ENCODE peak calls at places on chromosomes 13 and 19, in ten cellular contexts. Y, C, U, W, H, G, O, F, V and J are unnamed samples.

GRCh38 chr13:74868044-74868443 is 613.9 kb downstream of the TBC1D4 start:
- DNase-seq in C (peak; percentile 83), F (no peak), Y (no peak), G (no peak), O (no peak), V (no peak), W (no peak), U (no peak), H (no peak), J (no peak)

GRCh38 chr19:32543107-32543900 is 37.7 kb upstream of the PDCD5 start:
- DNase-seq in C (peak; percentile 2), O (no peak), H (peak; percentile 83), Y (no peak), V (no peak), F (no peak), W (peak; percentile 90), G (no peak), U (no peak), J (no peak)

GRCh38 chr13:31174018-31174417 is 12.3 kb upstream of the HSPH1 start:
- DNase-seq in H (no peak), W (no peak), C (no peak), G (no peak), O (no peak), Y (no peak), F (no peak), V (no peak), U (no peak), J (no peak)

GRCh38 chr19:31678421-31678820 is 329.2 kb upstream of the TSHZ3 start:
- DNase-seq in V (no peak), H (peak; percentile 12), W (no peak), G (no peak), O (no peak), Y (no peak), C (no peak), F (no peak), U (no peak), J (no peak)

GRCh38 chr19:17755977-17756670 is 4.8 kb downstream of the FCHO1 start:
- DNase-seq in G (peak; percentile 44), H (peak; percentile 57), Y (peak; percentile 78), F (no peak), C (no peak), W (no peak), O (no peak), U (peak; percentile 71), V (no peak), J (peak; percentile 45)

GRCh38 chr13:114120486-114121430 is 11.7 kb downstream of the RASA3 start:
- DNase-seq in H (no peak), C (no peak), U (no peak), F (no peak), O (no peak), V (no peak), Y (no peak), W (no peak), G (no peak), J (no peak)

GRCh38 chr19:50379602-50380001 is 3.3 kb downstream of the NR1H2 start:
- DNase-seq in G (no peak), Y (no peak), U (no peak), O (no peak), V (no peak), F (no peak), W (no peak), H (no peak), C (no peak), J (no peak)

GRCh38 chr19:33728141-33728540 is 68.5 kb upstream of the KCTD15 start:
- DNase-seq in U (no peak), Y (no peak), C (no peak), O (no peak), V (no peak), F (no peak), H (no peak), G (no peak), W (no peak), J (no peak)

GRCh38 chr13:42702726-42703125 is 78.7 kb upstream of the FAM216B start:
- DNase-seq in Y (no peak), V (no peak), W (no peak), C (no peak), G (no peak), O (no peak), F (peak; percentile 23), H (no peak), U (no peak), J (no peak)

GRCh38 chr13:105928048-105928447 is 607.4 kb downstream of the EFNB2 start:
- DNase-seq in O (no peak), F (no peak), V (no peak), C (no peak), W (no peak), G (no peak), Y (no peak), H (no peak), U (no peak), J (no peak)

GRCh38 chr19:36775768-36776167 is 3.2 kb upstream of the ZNF850 start:
- DNase-seq in U (no peak), H (no peak), W (peak; percentile 9), G (no peak), Y (no peak), F (peak; percentile 63), V (no peak), C (no peak), O (no peak), J (peak; percentile 60)

GRCh38 chr13:21799671-21800070 is 128.8 kb downstream of the FGF9 start:
- DNase-seq in G (no peak), Y (no peak), H (no peak), U (no peak), F (no peak), W (no peak), C (no peak), V (no peak), O (no peak), J (no peak)

GRCh38 chr19:51119089-51119488 is 5.6 kb upstream of the SIGLEC9 start:
- DNase-seq in W (no peak), U (no peak), Y (no peak), O (no peak), C (peak; percentile 15), H (peak; percentile 55), V (no peak), F (no peak), G (no peak), J (no peak)

GRCh38 chr13:100508996-100509395 is 79.6 kb downstream of the GGACT start:
- DNase-seq in Y (no peak), H (no peak), G (no peak), W (no peak), F (no peak), V (peak; percentile 80), O (no peak), U (no peak), C (no peak), J (no peak)

GRCh38 chr19:19342086-19343015 is 21.7 kb downstream of the MAU2 start:
- DNase-seq in G (peak; percentile 75), C (peak; percentile 22), W (peak; percentile 14), F (peak; percentile 54), H (peak; percentile 77), V (peak; percentile 6), Y (peak; percentile 76), O (no peak), U (no peak), J (peak; percentile 78)

GRCh38 chr13:38542601-38543000 is 144.3 kb upstream of the FREM2 start:
- DNase-seq in C (peak; percentile 72), O (no peak), G (no peak), Y (no peak), V (no peak), H (no peak), F (no peak), W (peak; percentile 54), U (no peak), J (no peak)

GRCh38 chr19:3065675-3066357 is 3.5 kb upstream of the TLE5 start:
- DNase-seq in F (no peak), H (no peak), G (peak; percentile 57), V (no peak), Y (peak; percentile 57), U (peak; percentile 73), W (no peak), O (no peak), C (no peak), J (no peak)

GRCh38 chr19:16161848-16162247 is 11.5 kb downstream of the CIB3 start:
- DNase-seq in H (peak; percentile 90), F (no peak), Y (no peak), C (peak; percentile 97), W (no peak), V (no peak), U (no peak), G (no peak), O (no peak), J (no peak)